ENCODE peak calls at places on chromosomes 12 and 14, in five cellular contexts. E is pancreas; F is tibial nerve; A is effector memory CD4-positive, alpha-beta T cell; O is tibial artery. P is an unnamed sample.

GRCh38 chr12:7899755-7900154 is 27.0 kb upstream of the SLC2A14 start:
- DNase-seq in E (no peak), F (no peak), A (no peak), O (no peak), P (no peak)

GRCh38 chr12:71069317-71069716 is 88.5 kb downstream of the TSPAN8 start:
- DNase-seq in E (no peak), F (no peak), A (no peak), O (no peak), P (no peak)

GRCh38 chr14:54627718-54628345 is 60.9 kb downstream of the SAMD4A start:
- DNase-seq in E (no peak), F (peak; percentile 55), A (peak; percentile 6), O (peak; percentile 66), P (peak; percentile 67)

GRCh38 chr14:104245075-104245474 is 106.7 kb downstream of the KIF26A start:
- DNase-seq in E (no peak), F (no peak), A (no peak), O (peak; percentile 4), P (no peak)

GRCh38 chr12:120041386-120042231 is 52.6 kb downstream of the BICDL1 start:
- DNase-seq in E (peak; percentile 18), F (no peak), A (no peak), O (no peak), P (no peak)

GRCh38 chr12:89309452-89309802 is 42.9 kb downstream of the DUSP6 start:
- DNase-seq in E (no peak), F (no peak), A (no peak), O (no peak), P (no peak)

GRCh38 chr12:79056775-79057174 is 192.2 kb downstream of the SYT1 start:
- DNase-seq in E (no peak), F (no peak), A (no peak), O (no peak), P (no peak)

GRCh38 chr14:71855399-71856036 is 76.7 kb upstream of the RGS6 start:
- DNase-seq in E (peak; percentile 37), F (peak; percentile 85), A (peak; percentile 22), O (peak; percentile 74), P (peak; percentile 74)

GRCh38 chr14:55302367-55302766 is 31.1 kb downstream of the FBXO34 start:
- DNase-seq in E (no peak), F (no peak), A (no peak), O (no peak), P (no peak)

GRCh38 chr14:79842270-79842669 is 369.0 kb downstream of the DIO2 start:
- DNase-seq in E (peak; percentile 51), F (no peak), A (no peak), O (peak; percentile 60), P (no peak)

GRCh38 chr14:96486705-96487104 is 15.5 kb upstream of the PAPOLA start:
- DNase-seq in E (no peak), F (no peak), A (no peak), O (no peak), P (no peak)
- H3K27me3 ChIP-seq in E (no peaks in the 10 kb centered on the region), F (no peaks in the 10 kb centered on the region), A (no peaks in the 10 kb centered on the region), O (peaks cover 16% of the 10 kb centered on the region), P (peaks cover 10% of the 10 kb centered on the region)

DNA sequence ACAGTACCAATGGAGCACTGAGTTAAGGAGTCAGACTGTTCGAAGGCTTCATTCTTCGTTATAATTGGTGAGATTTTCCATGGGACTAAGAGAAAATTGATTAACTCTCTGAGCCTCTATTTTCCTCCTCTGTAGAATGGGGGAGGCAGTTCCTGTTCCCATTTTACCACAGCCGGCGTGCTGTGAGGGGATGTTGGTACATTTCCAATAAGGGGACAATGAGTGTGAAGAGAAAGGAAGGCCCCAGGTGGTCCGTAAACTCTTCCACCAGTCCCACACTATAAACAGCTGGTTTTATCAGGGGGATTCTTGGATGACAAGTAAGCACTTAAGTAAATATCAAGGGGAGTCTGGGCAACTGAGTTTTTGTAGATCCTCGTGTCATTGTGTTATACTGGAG is 109.9 kb downstream of the DAD1 start:
- DNase-seq in E (no peak), F (no peak), A (no peak), O (no peak), P (peak; percentile 34)
- H3K4me1 ChIP-seq in E (no peaks in the 10 kb centered on the region), F (peaks cover 11% of the 10 kb centered on the region), A (no peaks in the 10 kb centered on the region), O (peaks cover 6% of the 10 kb centered on the region), P (peaks cover 39% of the 10 kb centered on the region)

GRCh38 chr14:53265025-53265424 is 111.9 kb upstream of the DDHD1 start:
- DNase-seq in E (no peak), F (no peak), A (no peak), O (no peak), P (no peak)
- H3K4me3 ChIP-seq in E (no peak overlapping the region), F (no peak overlapping the region), A (no peak overlapping the region), O (no peak overlapping the region), P (no peak overlapping the region)

GRCh38 chr12:41932028-41932427 is 212.6 kb downstream of the GXYLT1 start:
- DNase-seq in E (no peak), F (no peak), A (no peak), O (no peak), P (no peak)

GRCh38 chr12:41936333-41936732 is 208.3 kb downstream of the GXYLT1 start:
- DNase-seq in E (no peak), F (no peak), A (no peak), O (no peak), P (no peak)

DNA sequence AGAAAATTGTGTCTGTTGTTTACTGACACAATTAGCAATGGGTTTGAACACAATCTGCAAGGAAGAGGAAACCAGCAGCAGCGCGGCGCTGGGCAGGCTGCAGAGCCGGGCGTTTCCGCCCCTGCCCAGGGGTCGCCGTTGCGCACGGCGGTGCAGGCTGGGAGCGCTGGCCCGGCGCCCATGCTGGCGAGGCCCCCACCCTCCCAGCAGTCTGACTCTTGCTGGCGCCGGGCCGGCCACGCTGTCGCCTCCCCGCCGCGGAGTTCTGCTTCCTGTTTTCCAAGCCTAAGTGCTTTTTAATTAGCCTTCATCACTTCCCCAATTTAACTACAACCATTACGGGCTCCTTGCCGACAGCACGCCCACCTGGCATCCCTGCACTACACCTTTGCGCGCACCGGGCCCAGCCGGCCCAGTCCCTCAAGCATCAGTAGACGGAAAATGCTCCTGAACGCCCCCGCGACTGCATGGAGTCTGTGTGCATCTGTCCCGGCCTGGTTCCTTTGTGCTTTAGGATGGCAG is 212.1 kb downstream of the GXYLT1 start:
- DNase-seq in E (peak; percentile 30), F (peak; percentile 36), A (no peak), O (peak; percentile 62), P (no peak)
- H3K27me3 ChIP-seq in E (no peaks in the 10 kb centered on the region), F (no peaks in the 10 kb centered on the region), A (no peaks in the 10 kb centered on the region), O (no peaks in the 10 kb centered on the region), P (no peaks in the 10 kb centered on the region)

DNA sequence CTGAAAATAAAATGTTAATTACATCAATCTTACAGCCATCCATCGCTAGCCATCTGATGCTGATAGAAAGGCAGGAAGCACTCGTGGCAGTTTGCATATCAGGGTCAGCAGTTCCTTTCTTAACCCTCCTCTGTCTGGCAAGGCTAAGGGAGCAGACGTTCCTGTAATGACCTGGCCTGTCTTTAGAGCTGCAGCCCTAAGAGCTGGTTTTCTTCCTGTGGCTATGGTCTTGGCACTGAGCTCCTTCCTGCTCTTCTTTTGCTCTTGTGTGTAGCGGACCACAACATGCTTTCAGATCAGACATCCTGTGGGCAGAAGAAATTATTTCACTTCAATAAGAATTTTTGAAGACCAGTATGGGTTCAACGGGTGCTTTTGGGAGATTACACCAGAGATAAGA is 170.4 kb downstream of the DAD1 start:
- DNase-seq in E (no peak), F (no peak), A (no peak), O (no peak), P (no peak)
- H3K4me1 ChIP-seq in E (no peaks in the 10 kb centered on the region), F (no peaks in the 10 kb centered on the region), A (no peaks in the 10 kb centered on the region), O (no peaks in the 10 kb centered on the region), P (peaks cover 1% of the 10 kb centered on the region)

DNA sequence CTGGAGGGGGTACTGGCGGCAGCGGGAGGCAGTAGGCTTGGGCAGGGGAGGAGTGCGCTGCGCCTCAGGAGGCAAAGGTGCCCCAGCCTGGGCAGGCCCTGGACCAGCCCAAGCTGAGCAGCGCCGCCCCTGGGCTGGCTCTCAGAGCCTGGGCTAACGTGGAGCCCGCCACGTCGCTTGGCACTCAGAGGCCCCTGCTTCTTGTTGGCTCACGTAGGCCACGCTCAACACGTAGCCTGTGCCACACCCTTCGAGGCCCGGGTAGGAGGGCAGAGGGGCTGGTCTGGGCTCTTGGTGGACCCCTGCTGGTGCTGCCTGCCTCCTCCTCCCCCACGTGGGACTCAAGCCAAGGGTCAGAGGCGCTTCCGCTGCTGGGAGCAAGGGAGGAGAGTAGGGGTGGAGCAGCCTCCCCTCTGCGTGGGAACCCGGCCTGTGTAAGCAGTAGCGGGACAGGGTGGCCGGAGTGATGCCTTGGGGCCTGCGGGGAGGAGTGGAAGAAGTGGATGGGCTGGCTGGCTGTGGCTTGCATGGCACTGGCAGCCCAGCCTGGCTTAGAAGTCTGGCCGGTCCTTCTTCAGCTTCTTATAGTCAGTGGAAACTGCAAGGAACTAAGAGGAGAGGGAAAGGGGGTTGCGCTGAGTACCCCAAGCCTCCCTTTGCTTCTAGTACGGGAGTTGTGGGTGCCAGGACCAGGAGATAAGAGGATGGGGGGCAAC is 5.7 kb downstream of the SHMT2 start:
- DNase-seq in E (peak; percentile 49), F (no peak), A (no peak), O (peak; percentile 82), P (no peak)
- H3K4me3 ChIP-seq in E (no peak overlapping the region), F (no peak overlapping the region), A (no peak overlapping the region), O (peak overlapping the region; percentile 51), P (no peak overlapping the region)

GRCh38 chr14:98138666-98139065 is 1133.3 kb downstream of the BCL11B start:
- DNase-seq in E (peak; percentile 23), F (no peak), A (peak; percentile 50), O (no peak), P (peak; percentile 5)

GRCh38 chr14:98136420-98136819 is 1135.6 kb downstream of the BCL11B start:
- DNase-seq in E (no peak), F (no peak), A (no peak), O (no peak), P (no peak)

GRCh38 chr14:98137626-98138025 is 1134.4 kb downstream of the BCL11B start:
- DNase-seq in E (no peak), F (no peak), A (no peak), O (no peak), P (no peak)

GRCh38 chr14:98133806-98134205 is 1138.2 kb downstream of the BCL11B start:
- DNase-seq in E (no peak), F (no peak), A (no peak), O (no peak), P (no peak)

DNA sequence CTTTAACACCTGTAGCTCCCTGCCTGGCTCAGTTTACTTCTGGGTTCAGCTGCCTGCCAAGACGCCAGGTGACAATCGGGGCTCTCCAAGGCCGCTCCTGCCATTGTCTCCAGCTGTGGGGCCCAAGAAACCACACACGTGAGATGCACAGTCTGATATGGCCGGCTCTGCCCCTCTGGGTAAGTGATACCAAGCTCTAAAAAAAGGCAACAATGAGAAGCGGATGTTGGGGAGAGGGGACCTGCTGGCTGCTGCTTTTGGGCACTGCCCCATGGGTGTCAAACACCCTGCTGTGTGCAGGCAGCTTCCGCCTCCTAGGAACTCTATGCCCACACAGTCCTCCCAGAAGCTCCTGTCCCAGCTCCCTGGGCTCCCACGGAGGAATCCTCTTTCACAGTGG is 1136.0 kb downstream of the BCL11B start:
- DNase-seq in E (no peak), F (no peak), A (no peak), O (no peak), P (no peak)
- H3K27me3 ChIP-seq in E (no peaks in the 10 kb centered on the region), F (peaks cover 8% of the 10 kb centered on the region), A (no peaks in the 10 kb centered on the region), O (peaks cover 14% of the 10 kb centered on the region), P (no peaks in the 10 kb centered on the region)

DNA sequence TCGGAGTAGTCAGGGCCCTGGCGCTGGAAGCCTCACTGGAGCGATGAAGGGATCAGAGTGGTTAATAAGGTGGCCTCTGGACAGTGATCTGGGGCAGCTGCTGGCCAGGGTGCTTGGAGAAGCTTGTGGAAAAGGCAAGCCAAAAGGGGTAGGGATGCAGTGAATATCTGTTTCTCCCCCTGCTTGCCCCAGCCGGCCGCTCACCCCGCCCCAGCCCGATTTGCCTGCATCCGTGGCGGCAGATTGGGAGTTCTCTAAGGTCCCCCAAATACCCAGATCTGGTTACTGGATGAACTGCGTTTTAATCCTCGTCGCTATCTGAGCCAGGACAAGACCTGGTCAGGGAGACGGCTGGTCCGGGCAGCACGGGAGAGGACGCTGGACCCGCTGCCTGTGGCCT is 7.2 kb upstream of the HOXC6 start:
- DNase-seq in E (no peak), F (no peak), A (no peak), O (no peak), P (no peak)
- H3K4me1 ChIP-seq in E (no peaks in the 10 kb centered on the region), F (peaks cover 5% of the 10 kb centered on the region), A (peaks cover 15% of the 10 kb centered on the region), O (peaks cover 36% of the 10 kb centered on the region), P (peaks cover 55% of the 10 kb centered on the region)

GRCh38 chr14:93938766-93939303 is 11.7 kb downstream of the FAM181A start:
- DNase-seq in E (no peak), F (no peak), A (no peak), O (no peak), P (no peak)
- H3K4me3 ChIP-seq in E (peak overlapping the region; percentile 37), F (no peak overlapping the region), A (peak overlapping the region; percentile 39), O (peak overlapping the region; percentile 31), P (no peak overlapping the region)

P was measured in SJSA1.